ENCODE peak calls at places on chromosomes 3 and 15, in seven cellular contexts. V is mesendoderm, O is neuronal stem cell, K is IMR-90, L is mesenchymal stem cell, I is trophoblast cell, P is H1. R is an unnamed sample.

GRCh38 chr15:82064824-82065223 is 19.0 kb upstream of the MEX3B start:
- DNase-seq in V (no peak), O (no peak), K (peak; percentile 65), L (peak; percentile 12), I (no peak), P (no peak), R (no peak)

GRCh38 chr3:12444582-12445468 is 39.5 kb upstream of the TSEN2 start:
- DNase-seq in V (peak; percentile 74), O (no peak), K (no peak), L (peak; percentile 22), I (peak; percentile 94), P (no peak), R (peak; percentile 43)

GRCh38 chr15:81235781-81236507 is 39.3 kb downstream of the IL16 start:
- DNase-seq in V (peak; percentile 10), O (no peak), K (peak; percentile 99), L (no peak), I (peak; percentile 7), P (no peak), R (no peak)

GRCh38 chr3:185630182-185630622 is 44.1 kb downstream of the SENP2 start:
- DNase-seq in V (no peak), O (no peak), K (peak; percentile 53), L (peak; percentile 33), I (no peak), P (no peak), R (no peak)

GRCh38 chr15:81387629-81388430 is 13.8 kb upstream of the TMC3 start:
- DNase-seq in V (no peak), O (no peak), K (no peak), L (no peak), I (no peak), P (no peak), R (no peak)

GRCh38 chr3:27025718-27026117 is 343.5 kb downstream of the NEK10 start:
- DNase-seq in V (peak; percentile 85), O (no peak), K (no peak), L (no peak), I (no peak), P (no peak), R (peak; percentile 33)

GRCh38 chr15:42133892-42134502 is 22.4 kb downstream of the PLA2G4F start:
- DNase-seq in V (peak; percentile 82), O (no peak), K (peak; percentile 17), L (peak; percentile 46), I (peak; percentile 27), P (peak; percentile 56), R (peak; percentile 89)

GRCh38 chr15:83204697-83205096 is 2.9 kb downstream of the HDGFL3 start:
- DNase-seq in V (peak; percentile 68), O (no peak), K (no peak), L (no peak), I (no peak), P (no peak), R (no peak)

GRCh38 chr3:164450276-164450905 is 627.9 kb downstream of the SI start:
- DNase-seq in V (no peak), O (no peak), K (no peak), L (no peak), I (no peak), P (no peak), R (no peak)

GRCh38 chr3:185176756-185177359 is 24.0 kb upstream of the C3orf70 start:
- DNase-seq in V (peak; percentile 35), O (peak; percentile 43), K (peak; percentile 40), L (peak; percentile 41), I (no peak), P (no peak), R (peak; percentile 35)

GRCh38 chr3:67774676-67775075 is 120.3 kb upstream of the SUCLG2 start:
- DNase-seq in V (no peak), O (no peak), K (no peak), L (no peak), I (no peak), P (no peak), R (peak; percentile 29)

GRCh38 chr15:101437209-101437608 is 52.3 kb downstream of the PCSK6 start:
- DNase-seq in V (no peak), O (no peak), K (no peak), L (no peak), I (no peak), P (no peak), R (no peak)

GRCh38 chr3:65732060-65732933 is 306.4 kb downstream of the MAGI1 start:
- DNase-seq in V (peak; percentile 82), O (peak; percentile 72), K (peak; percentile 80), L (peak; percentile 71), I (no peak), P (no peak), R (no peak)

DNA sequence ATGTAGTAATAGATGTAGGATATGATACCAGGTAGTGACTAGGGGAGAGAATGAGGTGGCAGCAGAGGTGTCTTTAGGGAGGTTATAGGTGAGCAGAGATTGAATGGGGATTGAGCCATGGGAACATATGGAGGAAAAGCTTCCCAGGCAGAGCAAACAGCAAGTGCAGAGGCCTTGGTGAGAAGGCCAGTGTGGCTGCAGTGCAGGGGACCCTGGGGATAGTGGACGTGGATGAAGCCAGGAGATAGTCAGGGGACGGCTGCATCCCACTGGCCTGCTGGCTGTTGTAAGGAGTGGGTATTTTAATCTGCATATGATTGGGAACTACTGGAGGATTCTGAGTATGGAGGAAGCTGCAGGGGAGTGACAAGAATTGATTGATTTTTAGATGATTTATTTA is 62.7 kb upstream of the TRAK1 start:
- DNase-seq in V (no peak), O (no peak), K (no peak), L (no peak), I (no peak), P (no peak), R (no peak)
- H3K23ac ChIP-seq in V (no peak overlapping the region), O (no peak overlapping the region), K (no peak overlapping the region), L (no peak overlapping the region), I (no peak overlapping the region), P (no peak overlapping the region), R (no peak overlapping the region)

DNA sequence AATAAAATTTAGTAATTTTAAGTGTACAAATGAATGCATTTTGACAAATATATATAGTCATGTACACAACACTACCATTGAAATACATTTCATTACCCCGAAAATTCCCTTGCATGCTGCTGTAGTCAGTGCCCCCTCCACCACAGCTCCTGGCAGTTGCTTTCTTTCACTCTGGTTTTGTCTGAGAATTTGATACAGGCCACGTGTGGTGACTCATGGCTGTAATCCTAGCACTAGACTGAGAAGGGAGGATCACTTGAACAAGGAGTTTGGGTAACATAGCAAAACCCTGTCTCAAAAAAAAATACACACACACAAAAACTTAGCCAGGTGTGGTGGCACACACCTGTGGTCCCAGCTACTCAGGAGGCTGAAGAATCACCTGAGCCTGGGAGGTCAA is 65.4 kb downstream of the TFRC start:
- DNase-seq in V (no peak), O (no peak), K (peak; percentile 83), L (peak; percentile 50), I (no peak), P (no peak), R (no peak)
- H3K23ac ChIP-seq in V (no peak overlapping the region), O (no peak overlapping the region), K (no peak overlapping the region), L (no peak overlapping the region), I (no peak overlapping the region), P (no peak overlapping the region), R (no peak overlapping the region)

DNA sequence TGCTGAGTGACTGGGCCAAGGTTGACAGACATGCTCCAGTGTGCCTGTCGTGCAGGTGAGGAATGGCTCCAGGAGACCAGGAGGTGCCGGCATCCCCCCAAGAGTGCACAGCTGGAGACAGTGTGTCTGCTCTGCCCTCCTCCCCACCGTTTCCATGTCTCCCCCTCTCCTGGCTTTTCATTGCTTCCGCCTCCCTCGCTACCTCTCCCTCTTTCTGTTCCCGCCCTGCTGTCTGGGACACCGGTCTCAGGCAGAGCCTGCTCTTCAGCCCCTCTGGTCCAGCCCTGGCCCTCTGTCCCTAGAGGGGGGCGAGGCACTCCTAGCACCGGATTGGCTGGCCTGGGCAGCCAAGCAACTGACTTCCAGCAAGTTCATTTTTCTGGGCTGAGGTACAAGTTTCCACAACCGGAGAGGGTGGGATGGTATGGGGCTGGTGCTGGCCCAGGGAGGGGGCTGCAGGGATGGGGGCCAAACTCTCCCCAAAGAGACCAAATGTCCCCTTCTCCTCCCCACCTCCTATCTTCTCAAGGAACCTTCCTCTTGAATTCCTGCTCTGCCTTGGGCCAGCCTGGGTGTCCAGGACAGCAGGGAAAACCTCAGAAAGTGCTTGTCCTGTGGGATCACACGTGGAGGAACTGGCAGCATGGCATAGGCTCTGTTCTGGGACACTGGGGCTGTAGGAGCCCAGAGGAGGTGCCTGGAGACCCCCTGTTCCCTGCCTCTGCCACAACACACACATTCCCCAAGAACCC is 32.6 kb downstream of the PRKCD start:
- DNase-seq in V (no peak), O (no peak), K (no peak), L (no peak), I (no peak), P (no peak), R (no peak)
- H3K23ac ChIP-seq in V (no peak overlapping the region), O (no peak overlapping the region), K (no peak overlapping the region), L (no peak overlapping the region), I (no peak overlapping the region), P (no peak overlapping the region), R (no peak overlapping the region)

DNA sequence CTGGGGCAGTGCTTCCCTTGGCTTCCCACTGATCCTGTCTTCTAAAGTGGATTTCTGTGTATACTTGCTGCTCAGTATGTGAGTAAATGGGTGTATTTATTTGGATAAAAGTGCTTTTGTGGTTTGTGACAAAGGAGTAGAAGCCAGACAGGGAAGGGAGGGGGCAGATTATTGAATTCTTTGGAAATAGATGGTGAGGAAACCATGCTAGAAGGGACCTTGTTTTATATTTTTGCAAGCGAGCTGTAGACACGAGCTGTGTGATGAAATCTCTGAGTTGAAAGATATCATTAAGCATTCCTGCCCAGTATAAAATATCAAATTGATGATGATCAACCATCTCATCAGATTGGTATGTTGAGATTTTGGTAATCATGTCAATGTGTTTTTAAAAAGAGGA is 68.9 kb downstream of the DUT start:
- DNase-seq in V (no peak), O (no peak), K (peak; percentile 47), L (no peak), I (no peak), P (no peak), R (no peak)
- H3K23ac ChIP-seq in V (no peak overlapping the region), O (no peak overlapping the region), K (no peak overlapping the region), L (no peak overlapping the region), I (no peak overlapping the region), P (no peak overlapping the region), R (no peak overlapping the region)